ENCODE peak calls at places on chromosomes 1 and 21, in eight cellular contexts. K is OCI-LY7, D is AG04449, G is uterus, R is left ventricle myocardium inferior, P is fibroblast of pulmonary artery, O is Panc1, U is AG04450. E is an unnamed sample.

GRCh38 chr1:186617860-186618780 is 62.1 kb downstream of the PTGS2 start:
- DNase-seq in K (peak; percentile 62), D (no peak), G (peak; percentile 27), R (peak; percentile 45), P (peak; percentile 81), O (no peak), U (no peak), E (no peak)

GRCh38 chr1:118360817-118361216 is 175.8 kb upstream of the SPAG17 start:
- DNase-seq in K (no peak), D (peak; percentile 33), G (no peak), R (no peak), P (peak; percentile 45), O (no peak), U (no peak), E (peak; percentile 67)

GRCh38 chr1:99548924-99549605 is 96.8 kb upstream of the PALMD start:
- DNase-seq in K (no peak), D (no peak), G (no peak), R (peak; percentile 17), P (peak; percentile 71), O (no peak), U (no peak), E (peak; percentile 42)

GRCh38 chr21:42227909-42228708 is 9.2 kb downstream of the ABCG1 start:
- DNase-seq in K (peak; percentile 94), D (no peak), G (peak; percentile 46), R (peak; percentile 91), P (peak; percentile 94), O (no peak), U (peak; percentile 32), E (no peak)

GRCh38 chr1:235078927-235079381 is 49.7 kb downstream of the TOMM20 start:
- DNase-seq in K (no peak), D (no peak), G (no peak), R (no peak), P (no peak), O (no peak), U (no peak), E (no peak)

GRCh38 chr1:184513966-184514365 is 127.1 kb downstream of the C1orf21 start:
- DNase-seq in K (no peak), D (no peak), G (peak; percentile 38), R (no peak), P (peak; percentile 63), O (no peak), U (no peak), E (no peak)

GRCh38 chr21:36661511-36662309 is 37.2 kb upstream of the SIM2 start:
- DNase-seq in K (no peak), D (no peak), G (no peak), R (no peak), P (peak; percentile 53), O (no peak), U (no peak), E (peak; percentile 23)

GRCh38 chr1:226185153-226186036 is 1.1 kb downstream of the ACBD3 start:
- DNase-seq in K (peak; percentile 20), D (no peak), G (no peak), R (no peak), P (peak; percentile 35), O (no peak), U (no peak), E (no peak)

GRCh38 chr1:46204406-46204742 is 1.2 kb downstream of the LURAP1 start:
- DNase-seq in K (no peak), D (no peak), G (no peak), R (no peak), P (no peak), O (no peak), U (no peak), E (no peak)

GRCh38 chr1:60101516-60101915 is 27.9 kb upstream of the C1orf87 start:
- DNase-seq in K (no peak), D (no peak), G (no peak), R (no peak), P (no peak), O (no peak), U (no peak), E (no peak)

GRCh38 chr1:2441746-2442145 is 29.4 kb upstream of the PEX10 start:
- DNase-seq in K (no peak), D (no peak), G (no peak), R (no peak), P (no peak), O (no peak), U (no peak), E (no peak)

GRCh38 chr1:43707191-43708005 is at the start of gene ST3GAL3:
- DNase-seq in K (peak; percentile 95), D (no peak), G (peak; percentile 89), R (peak; percentile 94), P (peak; percentile 91), O (no peak), U (peak; percentile 73), E (peak; percentile 70)

GRCh38 chr1:244836135-244836521 is 670 bp downstream of the COX20 start:
- DNase-seq in K (peak; percentile 45), D (no peak), G (no peak), R (no peak), P (peak; percentile 41), O (peak; percentile 36), U (no peak), E (no peak)

GRCh38 chr21:26888256-26888655 is 43.0 kb upstream of the ADAMTS1 start:
- DNase-seq in K (no peak), D (no peak), G (no peak), R (no peak), P (no peak), O (no peak), U (no peak), E (peak; percentile 31)

GRCh38 chr1:10793129-10793651 is 3.3 kb downstream of the CASZ1 start:
- DNase-seq in K (no peak), D (no peak), G (no peak), R (no peak), P (peak; percentile 11), O (peak; percentile 64), U (no peak), E (no peak)

GRCh38 chr21:14058566-14058965 is 152.2 kb downstream of the LIPI start:
- DNase-seq in K (no peak), D (no peak), G (no peak), R (no peak), P (no peak), O (no peak), U (no peak), E (no peak)

GRCh38 chr1:48917901-48918603 is 141.4 kb upstream of the BEND5 start:
- DNase-seq in K (no peak), D (no peak), G (no peak), R (no peak), P (no peak), O (no peak), U (no peak), E (no peak)

GRCh38 chr1:19435181-19435580 is 50.2 kb downstream of the CAPZB start:
- DNase-seq in K (no peak), D (peak; percentile 52), G (no peak), R (no peak), P (peak; percentile 90), O (no peak), U (no peak), E (no peak)

GRCh38 chr1:86517336-86517735 is 29.5 kb upstream of the CLCA4 start:
- DNase-seq in K (no peak), D (no peak), G (no peak), R (no peak), P (no peak), O (no peak), U (no peak), E (no peak)

GRCh38 chr1:23814016-23814415 is 11.2 kb downstream of the HMGCL start:
- DNase-seq in K (no peak), D (no peak), G (no peak), R (no peak), P (no peak), O (no peak), U (no peak), E (no peak)

GRCh38 chr1:23810818-23811420 is 10.4 kb upstream of the GALE start:
- DNase-seq in K (peak; percentile 83), D (no peak), G (no peak), R (no peak), P (peak; percentile 54), O (no peak), U (no peak), E (no peak)

GRCh38 chr1:23805025-23805424 is 4.5 kb upstream of the GALE start:
- DNase-seq in K (no peak), D (no peak), G (no peak), R (no peak), P (no peak), O (no peak), U (no peak), E (no peak)

GRCh38 chr1:23807453-23807852 is 6.9 kb upstream of the GALE start:
- DNase-seq in K (no peak), D (no peak), G (no peak), R (no peak), P (no peak), O (no peak), U (no peak), E (no peak)

DNA sequence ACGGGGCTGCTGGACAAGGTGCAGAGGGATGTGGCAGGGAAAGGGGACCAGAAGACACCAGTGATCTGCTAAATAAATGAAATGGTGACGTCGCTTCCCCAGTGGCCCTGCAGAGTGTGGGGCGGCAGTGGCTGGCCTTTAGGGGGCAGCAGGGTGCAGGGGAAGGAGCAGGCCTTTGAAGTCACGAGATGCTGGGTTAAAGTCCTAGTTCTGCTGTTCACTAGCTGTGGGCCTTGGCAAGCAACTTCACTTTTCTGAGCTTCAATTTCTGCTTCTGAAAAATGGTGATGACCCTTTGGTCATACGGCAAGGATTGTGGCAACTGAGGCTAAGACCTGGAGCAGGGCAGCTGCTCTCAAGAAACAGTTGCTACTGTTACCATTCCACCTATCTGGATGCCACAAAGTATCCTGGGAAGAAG is 9.2 kb upstream of the GALE start:
- DNase-seq in K (peak; percentile 86), D (no peak), G (no peak), R (peak; percentile 75), P (peak; percentile 74), O (no peak), U (no peak), E (no peak)
- TF ChIP-seq CTCF in K (peak; percentile 89), D (peak; percentile 84), G (peak; percentile 34), R (peak; percentile 84), P (peak; percentile 79), O (peak; percentile 91), U (peak; percentile 73), E (peak; percentile 79)

GRCh38 chr1:6868371-6869001 is 83.2 kb downstream of the CAMTA1 start:
- DNase-seq in K (no peak), D (no peak), G (no peak), R (no peak), P (peak; percentile 9), O (no peak), U (no peak), E (no peak)
- H3K4me3 ChIP-seq in K (no peak overlapping the region), D (no peak overlapping the region), G (no peak overlapping the region), R (no peak overlapping the region), P (no peak overlapping the region), O (no peak overlapping the region), U (no peak overlapping the region), E (no peak overlapping the region)

DNA sequence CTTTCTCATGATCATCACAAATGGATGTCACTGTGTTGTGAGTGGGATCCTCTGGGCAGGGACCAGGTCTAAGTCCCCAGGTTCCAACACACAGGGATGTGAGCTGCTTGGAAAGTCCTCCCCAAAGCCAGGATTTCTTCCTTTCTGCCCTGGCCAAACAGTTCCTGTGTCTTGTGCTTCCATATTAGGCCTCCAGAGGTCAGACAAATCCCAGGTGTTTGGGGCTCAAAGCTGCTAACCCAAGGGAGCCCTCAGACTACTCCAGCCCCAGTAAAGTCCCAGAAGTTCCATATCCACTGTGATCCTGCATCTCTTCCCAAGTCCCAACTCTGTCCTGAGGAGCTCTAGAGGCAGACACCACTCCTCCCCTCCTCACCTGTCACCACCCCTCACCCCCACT is 27.7 kb upstream of the MAGOH start:
- DNase-seq in K (peak; percentile 8), D (no peak), G (no peak), R (no peak), P (peak; percentile 10), O (no peak), U (no peak), E (no peak)
- TF ChIP-seq CTCF in K (peak; percentile 56), D (peak; percentile 12), G (no peak), R (peak; percentile 18), P (peak; percentile 29), O (peak; percentile 70), U (peak; percentile 32), E (peak; percentile 51)

GRCh38 chr21:45456014-45456835 is 51.3 kb downstream of the COL18A1 start:
- DNase-seq in K (no peak), D (no peak), G (no peak), R (peak; percentile 36), P (no peak), O (no peak), U (no peak), E (no peak)
- H3K4me3 ChIP-seq in K (no peak overlapping the region), D (no peak overlapping the region), G (peak overlapping the region; percentile 40), R (peak overlapping the region; percentile 62), P (no peak overlapping the region), O (no peak overlapping the region), U (peak overlapping the region; percentile 35), E (peak overlapping the region; percentile 18)